ENCODE peak calls at places on chromosomes 16 and 17, in nine cellular contexts. X is stomach, J is sigmoid colon, S is breast epithelium, I is IMR-90, W is A549, G is Peyer's patch, V is body of pancreas, B is tibial nerve. Z is an unnamed sample.

GRCh38 chr16:87846705-87847466 is 22.4 kb downstream of the SLC7A5 start:
- DNase-seq in B (no peak), V (no peak), I (no peak), S (no peak), G (no peak), J (no peak), X (no peak), W (no peak), Z (no peak)

GRCh38 chr16:57277586-57277985 is 6.9 kb downstream of the PLLP start:
- DNase-seq in G (no peak), V (no peak), B (no peak), W (peak), J (peak), X (no peak), S (no peak), I (peak), Z (no peak)

GRCh38 chr16:49466529-49466831 is 92.9 kb downstream of the C16orf78 start:
- DNase-seq in B (no peak), I (no peak), W (no peak), X (peak), S (no peak), V (no peak), G (no peak), J (peak), Z (no peak)

GRCh38 chr16:49194499-49195260 is 87.0 kb downstream of the CBLN1 start:
- DNase-seq in S (no peak), X (no peak), W (no peak), V (no peak), B (no peak), G (no peak), I (no peak), J (no peak), Z (no peak)

GRCh38 chr16:56189990-56190902 is 1.0 kb upstream of the GNAO1 start:
- DNase-seq in W (no peak), S (no peak), J (no peak), X (no peak), B (no peak), I (no peak), V (no peak), G (no peak), Z (no peak)

GRCh38 chr17:21283482-21284318 is 811 bp upstream of the MAP2K3 start:
- DNase-seq in G (no peak), J (peak), S (no peak), W (no peak), V (peak), I (peak), X (peak), B (peak), Z (no peak)

GRCh38 chr16:66881014-66881417 is 701 bp downstream of the PDP2 start:
- DNase-seq in G (peak), I (no peak), W (no peak), X (no peak), S (peak), J (no peak), B (no peak), V (no peak), Z (peak)

GRCh38 chr17:48600244-48601098 is 4.3 kb downstream of the HOXB6 start:
- DNase-seq in I (peak), G (no peak), W (no peak), V (no peak), X (no peak), J (no peak), B (no peak), S (no peak), Z (no peak)

GRCh38 chr16:71460246-71460645 is 1.8 kb downstream of the ZNF23 start:
- DNase-seq in S (no peak), W (no peak), I (peak), X (no peak), B (no peak), J (no peak), V (no peak), G (no peak), Z (no peak)

GRCh38 chr16:35187665-35188225 is 1728.3 kb downstream of the TP53TG3F start:
- DNase-seq in I (no peak), X (no peak), S (no peak), V (no peak), J (no peak), G (no peak), B (no peak), W (no peak), Z (no peak)

GRCh38 chr16:68386628-68387027 is 61.7 kb downstream of the SMPD3 start:
- DNase-seq in W (no peak), I (no peak), X (peak), J (no peak), V (no peak), G (no peak), B (no peak), S (no peak), Z (no peak)

GRCh38 chr17:48153711-48154642 is 46.4 kb downstream of the SNX11 start:
- DNase-seq in V (peak), G (no peak), B (no peak), I (peak), S (no peak), W (peak), J (no peak), X (peak), Z (no peak)

GRCh38 chr16:48076455-48077012 is 79.3 kb downstream of the ABCC12 start:
- DNase-seq in I (peak), V (peak), B (no peak), G (no peak), X (no peak), S (no peak), J (no peak), W (peak), Z (no peak)

GRCh38 chr17:19672009-19672837 is 23.7 kb downstream of the ALDH3A2 start:
- DNase-seq in W (no peak), S (no peak), X (peak), V (peak), B (peak), I (peak), J (no peak), G (no peak), Z (no peak)
- TF ChIP-seq CTCF in W (peak), S (no peak), X (no peak), V (no peak), B (peak), I (peak), J (no peak), G (no peak), Z (no peak)

GRCh38 chr17:64004903-64005733 is 7.0 kb downstream of the PRR29 start:
- DNase-seq in X (peak), V (no peak), B (no peak), W (no peak), I (no peak), S (no peak), J (peak), G (no peak), Z (peak)
- TF ChIP-seq POLR2A in X (no peak), V (no peak), B (no peak), W (no peak), I (no peak), S (no peak), J (no peak), G (no peak), Z (no peak)

GRCh38 chr16:86156155-86156554 is 257.2 kb downstream of the IRF8 start:
- DNase-seq in B (no peak), G (no peak), V (no peak), X (no peak), I (no peak), S (no peak), W (no peak), J (peak), Z (no peak)

GRCh38 chr16:86157616-86158247 is 258.8 kb downstream of the IRF8 start:
- DNase-seq in J (no peak), G (no peak), I (peak), V (no peak), B (no peak), S (no peak), W (no peak), X (no peak), Z (no peak)

DNA sequence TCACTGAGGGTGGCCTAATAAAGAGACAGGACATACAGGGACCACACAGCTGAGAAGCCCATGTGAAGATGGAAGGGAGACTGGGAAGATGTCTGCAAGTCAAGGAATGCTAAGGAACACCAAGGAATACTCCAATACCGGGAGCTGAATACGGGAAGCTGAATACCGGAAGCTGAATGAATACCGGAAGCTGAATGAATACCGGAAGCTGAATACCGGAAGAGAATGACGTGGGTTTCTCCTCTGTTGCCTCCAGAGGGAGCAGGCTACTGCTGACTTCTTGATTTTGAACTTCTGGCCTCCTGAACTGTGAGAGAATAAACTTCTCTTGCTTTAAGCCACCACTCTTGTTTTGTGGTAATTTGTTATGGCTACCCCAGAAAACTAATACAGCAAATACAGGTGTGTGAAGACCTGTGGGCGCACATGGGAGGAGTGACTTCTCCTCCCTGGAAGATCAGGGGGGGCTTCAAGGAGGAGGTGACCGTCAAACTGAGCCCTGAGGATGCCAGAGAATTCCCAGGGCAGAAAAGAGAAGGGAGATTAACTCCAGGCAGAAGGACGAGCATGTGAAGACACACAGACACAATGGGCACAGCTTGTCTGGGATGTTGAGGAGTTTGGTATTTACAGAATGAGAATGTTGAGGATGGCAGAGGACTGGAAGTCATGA is 259.9 kb downstream of the IRF8 start:
- DNase-seq in W (peak), G (no peak), I (peak), X (no peak), B (no peak), S (no peak), V (no peak), J (no peak), Z (no peak)
- H3K27ac ChIP-seq in W (no peak), G (peak), I (no peak), X (peak), B (no peak), S (no peak), V (no peak), J (peak), Z (no peak)

GRCh38 chr17:33202011-33202410 is 91.1 kb downstream of the ASIC2 start:
- DNase-seq in B (no peak), I (no peak), V (no peak), X (no peak), G (no peak), W (no peak), S (no peak), J (no peak), Z (no peak)
- TF ChIP-seq CTCF in B (no peak), I (no peak), V (no peak), X (no peak), G (no peak), W (no peak), S (no peak), J (no peak), Z (no peak)

DNA sequence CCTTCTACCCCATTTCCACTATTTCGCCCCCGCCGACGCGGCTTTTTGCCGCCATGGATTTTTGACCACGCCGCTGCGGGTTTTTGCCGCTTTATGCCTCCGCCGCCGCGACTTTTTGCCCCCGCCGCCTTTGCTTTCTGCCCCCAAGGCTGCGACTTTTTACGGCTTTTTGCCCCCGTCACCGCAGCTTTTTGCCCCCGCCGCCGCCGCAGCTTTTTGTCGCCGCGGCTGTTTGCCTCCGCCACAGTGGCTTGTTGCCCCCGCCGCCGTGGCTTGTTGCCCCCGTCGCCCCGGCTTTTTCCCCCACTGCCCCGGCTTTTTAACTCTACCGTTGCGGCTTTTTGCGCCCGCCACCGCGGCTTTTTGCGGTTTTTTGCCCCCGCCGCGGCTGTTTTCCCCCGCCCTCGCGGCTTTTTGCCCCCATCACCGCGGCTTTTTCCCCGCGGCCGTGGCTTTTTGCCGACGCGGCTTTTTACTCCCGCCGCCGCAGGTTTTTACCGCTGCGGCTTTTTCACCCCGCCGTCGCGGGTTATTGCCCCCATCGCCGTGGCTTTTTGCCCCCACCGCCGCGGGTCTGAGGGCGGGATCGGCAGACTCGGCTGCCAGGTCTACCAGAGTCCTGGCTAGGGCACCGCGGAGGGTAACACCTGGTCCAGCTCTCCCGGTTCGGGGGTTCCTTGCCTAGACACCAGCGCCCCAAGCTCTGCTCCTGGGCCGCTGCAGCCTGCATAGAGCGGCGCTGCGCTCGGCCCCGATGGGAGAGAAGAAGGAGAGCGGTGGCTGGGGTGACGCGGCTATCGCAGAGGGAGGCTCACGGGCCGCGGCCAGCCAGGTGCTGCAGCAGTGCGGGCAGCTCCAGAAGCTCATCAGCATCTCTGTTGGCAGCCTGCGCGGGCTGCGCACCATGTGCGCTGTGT is 562.7 kb upstream of the WSB1 start:
- DNase-seq in B (no peak), V (no peak), I (no peak), X (no peak), J (no peak), W (no peak), G (no peak), S (no peak), Z (no peak)
- TF ChIP-seq POLR2A in B (no peak), V (no peak), I (no peak), X (no peak), J (no peak), W (no peak), G (no peak), S (no peak), Z (no peak)

GRCh38 chr17:40547079-40547784 is 18.0 kb downstream of the CCR7 start:
- DNase-seq in J (peak), X (peak), S (peak), I (no peak), G (peak), V (no peak), W (no peak), B (no peak), Z (peak)
- H3K27ac ChIP-seq in J (peak), X (peak), S (peak), I (peak), G (peak), V (no peak), W (peak), B (peak), Z (no peak)

DNA sequence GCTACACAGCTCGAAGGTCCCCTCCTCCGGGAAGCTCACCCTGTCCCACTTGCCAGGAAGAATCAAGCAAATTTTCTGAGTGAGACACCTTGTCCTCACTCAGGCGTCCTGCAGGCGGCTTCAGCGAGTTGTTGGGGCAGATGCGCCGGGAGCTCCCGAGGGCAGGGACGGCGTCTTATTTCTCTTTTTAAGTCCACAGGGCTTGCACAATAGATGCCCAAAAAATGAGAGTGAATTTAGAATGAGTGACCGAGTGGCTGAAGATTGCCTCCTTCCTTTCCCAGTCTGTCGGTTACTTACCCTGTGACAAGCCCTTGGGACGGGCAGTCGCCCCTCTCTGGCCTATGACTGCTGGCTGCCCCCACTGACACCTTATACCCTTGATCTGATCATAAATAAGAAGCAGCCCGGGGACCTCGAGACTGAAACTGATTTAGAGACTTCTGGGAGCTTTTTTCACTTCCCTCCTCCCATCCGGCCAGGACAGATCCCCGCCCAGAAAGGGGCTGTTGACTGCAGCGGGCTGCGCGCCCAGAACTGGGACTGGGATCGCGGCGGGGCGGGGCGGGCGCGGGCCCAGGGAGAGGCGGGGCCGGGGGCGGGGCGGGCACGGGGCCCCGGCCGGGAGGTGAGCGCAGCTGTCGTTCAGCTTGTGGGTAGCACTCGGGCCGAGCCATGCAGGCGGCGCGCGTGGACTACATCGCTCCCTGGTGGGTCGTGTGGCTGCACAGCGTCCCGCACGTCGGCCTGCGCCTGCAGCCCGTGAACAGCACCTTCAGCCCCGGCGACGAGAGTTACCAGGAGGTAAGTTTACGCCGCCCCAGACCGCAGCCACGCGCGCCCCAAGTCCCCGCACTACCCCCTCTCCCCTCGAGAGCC is at the start of gene TTYH2:
- DNase-seq in S (peak), I (peak), J (peak), V (peak), G (peak), X (peak), W (peak), B (peak), Z (peak)
- TF ChIP-seq CTCF in S (peak), I (peak), J (no peak), V (no peak), G (no peak), X (no peak), W (peak), B (peak), Z (no peak)